ENCODE peak calls at places on chromosomes 11 and 22, in six cellular contexts. K, H, E, A, R and U are unnamed samples.

GRCh38 chr11:35619030-35619753 is 932 bp downstream of the FJX1 start:
- DNase-seq in E (peak; percentile 30), H (peak; percentile 69), R (no peak), A (peak; percentile 5), K (no peak), U (peak; percentile 53)

GRCh38 chr22:18065256-18065655 is 12.5 kb upstream of the PEX26 start:
- DNase-seq in A (no peak), H (no peak), E (no peak), R (no peak), K (no peak), U (no peak)

GRCh38 chr11:26557666-26558065 is 14.4 kb downstream of the MUC15 start:
- DNase-seq in H (no peak), A (no peak), E (no peak), R (no peak), K (no peak), U (no peak)

GRCh38 chr11:14902650-14903350 is 10.8 kb upstream of the CYP2R1 start:
- DNase-seq in E (no peak), K (no peak), H (no peak), A (no peak), R (no peak), U (no peak)

GRCh38 chr11:25602149-25602548 is 729.8 kb upstream of the ANO3 start:
- DNase-seq in R (no peak), A (no peak), K (no peak), H (no peak), E (no peak), U (no peak)

GRCh38 chr11:32213223-32213622 is 122.3 kb downstream of the RCN1 start:
- DNase-seq in K (no peak), A (no peak), R (no peak), H (no peak), E (no peak), U (no peak)

GRCh38 chr11:93519179-93519578 is 24.0 kb downstream of the SMCO4 start:
- DNase-seq in R (no peak), K (no peak), A (no peak), E (no peak), H (no peak), U (no peak)

GRCh38 chr11:128469220-128469619 is 118.1 kb downstream of the ETS1 start:
- DNase-seq in E (no peak), H (no peak), A (no peak), K (no peak), R (no peak), U (no peak)

GRCh38 chr22:50218996-50219727 is 18.4 kb downstream of the SELENOO start:
- DNase-seq in A (no peak), K (no peak), R (peak; percentile 51), E (peak; percentile 90), H (peak; percentile 90), U (peak; percentile 94)

GRCh38 chr11:86197448-86197847 is 47.1 kb upstream of the EED start:
- DNase-seq in E (no peak), R (no peak), A (no peak), K (no peak), H (no peak), U (no peak)